ENCODE peak calls at places on chromosome 16, in six cellular contexts. One of them, this sample, is unnamed.

GRCh38 chr16:3645504-3646347 is 8.8 kb upstream of the DNASE1 start:
- DNase-seq in MM.1S: no peak
- DNase-seq in brain microvascular endothelial cell: no peak
- DNase-seq in tibial artery: no peak
- DNase-seq in CD8-positive, alpha-beta memory T cell: no peak
- DNase-seq in heart left ventricle: no peak
- DNase-seq in this sample: no peak

GRCh38 chr16:53744449-53744848 is 40.5 kb downstream of the FTO start:
- DNase-seq in tibial artery: no peak
- DNase-seq in CD8-positive, alpha-beta memory T cell: peak; percentile 38
- DNase-seq in brain microvascular endothelial cell: no peak
- DNase-seq in heart left ventricle: no peak
- DNase-seq in MM.1S: no peak
- DNase-seq in this sample: no peak

GRCh38 chr16:67967183-67967955 is 1.1 kb downstream of the SLC12A4 start:
- DNase-seq in MM.1S: peak; percentile 17
- DNase-seq in brain microvascular endothelial cell: peak; percentile 47
- DNase-seq in CD8-positive, alpha-beta memory T cell: peak; percentile 46
- DNase-seq in tibial artery: no peak
- DNase-seq in heart left ventricle: no peak
- DNase-seq in this sample: peak; percentile 68

GRCh38 chr16:51237207-51237606 is 86.1 kb upstream of the SALL1 start:
- DNase-seq in tibial artery: no peak
- DNase-seq in MM.1S: no peak
- DNase-seq in heart left ventricle: no peak
- DNase-seq in brain microvascular endothelial cell: no peak
- DNase-seq in CD8-positive, alpha-beta memory T cell: no peak
- DNase-seq in this sample: no peak

GRCh38 chr16:49455991-49456745 is 82.6 kb downstream of the C16orf78 start:
- DNase-seq in heart left ventricle: no peak
- DNase-seq in CD8-positive, alpha-beta memory T cell: no peak
- DNase-seq in tibial artery: no peak
- DNase-seq in brain microvascular endothelial cell: no peak
- DNase-seq in MM.1S: no peak
- DNase-seq in this sample: no peak

GRCh38 chr16:89801800-89802199 is 14.6 kb downstream of the FANCA start:
- DNase-seq in CD8-positive, alpha-beta memory T cell: no peak
- DNase-seq in brain microvascular endothelial cell: peak; percentile 2
- DNase-seq in heart left ventricle: no peak
- DNase-seq in MM.1S: no peak
- DNase-seq in tibial artery: no peak
- DNase-seq in this sample: no peak

GRCh38 chr16:57145046-57145963 is 40.5 kb downstream of the PSME3IP1 start:
- DNase-seq in tibial artery: no peak
- DNase-seq in MM.1S: no peak
- DNase-seq in brain microvascular endothelial cell: no peak
- DNase-seq in heart left ventricle: no peak
- DNase-seq in CD8-positive, alpha-beta memory T cell: no peak
- DNase-seq in this sample: no peak

GRCh38 chr16:9499921-9500593 is 408.6 kb downstream of the HAPSTR1 start:
- DNase-seq in CD8-positive, alpha-beta memory T cell: no peak
- DNase-seq in MM.1S: no peak
- DNase-seq in heart left ventricle: peak; percentile 30
- DNase-seq in tibial artery: no peak
- DNase-seq in brain microvascular endothelial cell: no peak
- DNase-seq in this sample: no peak

GRCh38 chr16:89598199-89598598 is 15.2 kb upstream of the DPEP1 start:
- DNase-seq in heart left ventricle: no peak
- DNase-seq in CD8-positive, alpha-beta memory T cell: no peak
- DNase-seq in MM.1S: no peak
- DNase-seq in tibial artery: no peak
- DNase-seq in brain microvascular endothelial cell: peak; percentile 73
- DNase-seq in this sample: no peak

GRCh38 chr16:10817514-10817913 is 1.1 kb downstream of the TVP23A start:
- DNase-seq in brain microvascular endothelial cell: no peak
- DNase-seq in heart left ventricle: no peak
- DNase-seq in CD8-positive, alpha-beta memory T cell: no peak
- DNase-seq in MM.1S: no peak
- DNase-seq in tibial artery: no peak
- DNase-seq in this sample: no peak

GRCh38 chr16:55949518-55949917 is 74.3 kb upstream of the CES5A start:
- DNase-seq in brain microvascular endothelial cell: peak; percentile 5
- DNase-seq in MM.1S: no peak
- DNase-seq in heart left ventricle: no peak
- DNase-seq in CD8-positive, alpha-beta memory T cell: no peak
- DNase-seq in tibial artery: no peak
- DNase-seq in this sample: peak; percentile 11

GRCh38 chr16:54282202-54282922 is 4.2 kb downstream of the IRX3 start:
- DNase-seq in brain microvascular endothelial cell: no peak
- DNase-seq in tibial artery: no peak
- DNase-seq in heart left ventricle: peak; percentile 65
- DNase-seq in MM.1S: no peak
- DNase-seq in CD8-positive, alpha-beta memory T cell: no peak
- DNase-seq in this sample: no peak

GRCh38 chr16:53546988-53547391 is 44.0 kb upstream of the AKTIP start:
- DNase-seq in MM.1S: no peak
- DNase-seq in brain microvascular endothelial cell: peak; percentile 37
- DNase-seq in tibial artery: no peak
- DNase-seq in CD8-positive, alpha-beta memory T cell: no peak
- DNase-seq in heart left ventricle: no peak
- DNase-seq in this sample: peak; percentile 18

GRCh38 chr16:56547120-56547948 is 17.5 kb upstream of the MT4 start:
- DNase-seq in MM.1S: peak; percentile 42
- DNase-seq in CD8-positive, alpha-beta memory T cell: no peak
- DNase-seq in heart left ventricle: no peak
- DNase-seq in brain microvascular endothelial cell: peak; percentile 26
- DNase-seq in tibial artery: no peak
- DNase-seq in this sample: peak; percentile 74

GRCh38 chr16:46923513-46924295 is 39.5 kb downstream of the GPT2 start:
- DNase-seq in tibial artery: no peak
- DNase-seq in CD8-positive, alpha-beta memory T cell: no peak
- DNase-seq in heart left ventricle: no peak
- DNase-seq in brain microvascular endothelial cell: no peak
- DNase-seq in MM.1S: no peak
- DNase-seq in this sample: no peak

GRCh38 chr16:23597003-23597756 is 1.1 kb upstream of the NDUFAB1 start:
- DNase-seq in CD8-positive, alpha-beta memory T cell: no peak
- DNase-seq in heart left ventricle: peak; percentile 56
- DNase-seq in tibial artery: no peak
- DNase-seq in brain microvascular endothelial cell: no peak
- DNase-seq in MM.1S: peak; percentile 33
- DNase-seq in this sample: no peak

GRCh38 chr16:22897184-22897583 is 83.2 kb downstream of the HS3ST2 start:
- DNase-seq in heart left ventricle: no peak
- DNase-seq in tibial artery: no peak
- DNase-seq in CD8-positive, alpha-beta memory T cell: no peak
- DNase-seq in MM.1S: no peak
- DNase-seq in brain microvascular endothelial cell: no peak
- DNase-seq in this sample: no peak

GRCh38 chr16:10182186-10182683 is at the start of gene GRIN2A:
- DNase-seq in CD8-positive, alpha-beta memory T cell: no peak
- DNase-seq in tibial artery: no peak
- DNase-seq in brain microvascular endothelial cell: no peak
- DNase-seq in MM.1S: no peak
- DNase-seq in heart left ventricle: no peak
- DNase-seq in this sample: no peak

GRCh38 chr16:28098171-28098958 is 34.9 kb upstream of the GSG1L start:
- DNase-seq in brain microvascular endothelial cell: no peak
- DNase-seq in heart left ventricle: no peak
- DNase-seq in CD8-positive, alpha-beta memory T cell: no peak
- DNase-seq in MM.1S: no peak
- DNase-seq in tibial artery: no peak
- DNase-seq in this sample: no peak

GRCh38 chr16:68190099-68190498 is 45.8 kb downstream of the ESRP2 start:
- DNase-seq in CD8-positive, alpha-beta memory T cell: no peak
- DNase-seq in tibial artery: no peak
- DNase-seq in MM.1S: no peak
- DNase-seq in brain microvascular endothelial cell: no peak
- DNase-seq in heart left ventricle: no peak
- DNase-seq in this sample: no peak

GRCh38 chr16:118857-119256 is 19.6 kb downstream of the NPRL3 start:
- DNase-seq in heart left ventricle: no peak
- DNase-seq in brain microvascular endothelial cell: no peak
- DNase-seq in tibial artery: no peak
- DNase-seq in MM.1S: no peak
- DNase-seq in CD8-positive, alpha-beta memory T cell: no peak
- DNase-seq in this sample: no peak
- H3K27ac ChIP-seq in heart left ventricle: no peak overlapping the region
- H3K27ac ChIP-seq in brain microvascular endothelial cell: no peak overlapping the region
- H3K27ac ChIP-seq in tibial artery: no peak overlapping the region
- H3K27ac ChIP-seq in MM.1S: no peak overlapping the region
- H3K27ac ChIP-seq in CD8-positive, alpha-beta memory T cell: peak overlapping the region; percentile 43
- H3K27ac ChIP-seq in this sample: no peak overlapping the region

DNA sequence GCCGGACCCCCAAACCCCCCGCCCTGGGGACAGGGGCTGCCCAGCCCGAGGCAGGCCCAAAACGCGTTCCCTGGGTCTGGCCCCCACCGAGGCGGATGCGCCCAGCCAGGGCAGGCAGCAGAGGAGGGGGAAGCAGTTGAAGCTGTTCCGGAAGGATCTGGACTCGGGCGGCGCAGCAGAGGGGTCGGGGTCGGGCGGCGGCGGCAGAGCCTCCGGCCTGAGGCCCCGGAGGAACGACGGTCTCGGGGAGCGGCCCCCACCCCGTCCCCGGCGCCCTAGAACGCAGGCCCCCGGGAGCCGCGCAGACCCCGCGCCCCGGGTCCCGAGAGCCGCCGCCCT is 22.9 kb upstream of the ZFPM1 start:
- DNase-seq in tibial artery: no peak
- DNase-seq in MM.1S: no peak
- DNase-seq in brain microvascular endothelial cell: no peak
- DNase-seq in CD8-positive, alpha-beta memory T cell: no peak
- DNase-seq in heart left ventricle: no peak
- DNase-seq in this sample: no peak
- H3K27ac ChIP-seq in tibial artery: no peak overlapping the region
- H3K27ac ChIP-seq in MM.1S: no peak overlapping the region
- H3K27ac ChIP-seq in brain microvascular endothelial cell: peak overlapping the region; percentile 29
- H3K27ac ChIP-seq in CD8-positive, alpha-beta memory T cell: no peak overlapping the region
- H3K27ac ChIP-seq in heart left ventricle: peak overlapping the region; percentile 45
- H3K27ac ChIP-seq in this sample: no peak overlapping the region

GRCh38 chr16:17949713-17950112 is 386.8 kb downstream of the NPIPA8 start:
- DNase-seq in tibial artery: no peak
- DNase-seq in MM.1S: no peak
- DNase-seq in heart left ventricle: no peak
- DNase-seq in CD8-positive, alpha-beta memory T cell: no peak
- DNase-seq in brain microvascular endothelial cell: no peak
- DNase-seq in this sample: no peak
- H3K27ac ChIP-seq in tibial artery: no peak overlapping the region
- H3K27ac ChIP-seq in MM.1S: no peak overlapping the region
- H3K27ac ChIP-seq in heart left ventricle: no peak overlapping the region
- H3K27ac ChIP-seq in CD8-positive, alpha-beta memory T cell: no peak overlapping the region
- H3K27ac ChIP-seq in brain microvascular endothelial cell: no peak overlapping the region
- H3K27ac ChIP-seq in this sample: no peak overlapping the region

GRCh38 chr16:66916518-66916917 is 2.2 kb downstream of the CDH16 start:
- DNase-seq in tibial artery: no peak
- DNase-seq in brain microvascular endothelial cell: no peak
- DNase-seq in MM.1S: no peak
- DNase-seq in CD8-positive, alpha-beta memory T cell: no peak
- DNase-seq in heart left ventricle: no peak
- DNase-seq in this sample: no peak

GRCh38 chr16:66913081-66913480 is 5.6 kb downstream of the CDH16 start:
- DNase-seq in CD8-positive, alpha-beta memory T cell: no peak
- DNase-seq in heart left ventricle: no peak
- DNase-seq in tibial artery: no peak
- DNase-seq in MM.1S: no peak
- DNase-seq in brain microvascular endothelial cell: no peak
- DNase-seq in this sample: no peak

GRCh38 chr16:66915041-66915440 is 3.6 kb downstream of the CDH16 start:
- DNase-seq in CD8-positive, alpha-beta memory T cell: no peak
- DNase-seq in MM.1S: no peak
- DNase-seq in tibial artery: no peak
- DNase-seq in brain microvascular endothelial cell: no peak
- DNase-seq in heart left ventricle: no peak
- DNase-seq in this sample: no peak

GRCh38 chr16:66913711-66914110 is 5.0 kb downstream of the CDH16 start:
- DNase-seq in heart left ventricle: no peak
- DNase-seq in tibial artery: no peak
- DNase-seq in CD8-positive, alpha-beta memory T cell: no peak
- DNase-seq in MM.1S: no peak
- DNase-seq in brain microvascular endothelial cell: no peak
- DNase-seq in this sample: no peak

GRCh38 chr16:66914541-66914940 is 4.1 kb downstream of the CDH16 start:
- DNase-seq in brain microvascular endothelial cell: no peak
- DNase-seq in MM.1S: no peak
- DNase-seq in tibial artery: no peak
- DNase-seq in CD8-positive, alpha-beta memory T cell: no peak
- DNase-seq in heart left ventricle: no peak
- DNase-seq in this sample: no peak
- H3K27ac ChIP-seq in brain microvascular endothelial cell: no peak overlapping the region
- H3K27ac ChIP-seq in MM.1S: no peak overlapping the region
- H3K27ac ChIP-seq in tibial artery: no peak overlapping the region
- H3K27ac ChIP-seq in CD8-positive, alpha-beta memory T cell: no peak overlapping the region
- H3K27ac ChIP-seq in heart left ventricle: no peak overlapping the region
- H3K27ac ChIP-seq in this sample: no peak overlapping the region

GRCh38 chr16:31351246-31351936 is 3.6 kb upstream of the ITGAX start:
- DNase-seq in MM.1S: no peak
- DNase-seq in tibial artery: no peak
- DNase-seq in heart left ventricle: peak; percentile 2
- DNase-seq in CD8-positive, alpha-beta memory T cell: no peak
- DNase-seq in brain microvascular endothelial cell: no peak
- DNase-seq in this sample: no peak
- H3K27ac ChIP-seq in MM.1S: no peak overlapping the region
- H3K27ac ChIP-seq in tibial artery: no peak overlapping the region
- H3K27ac ChIP-seq in heart left ventricle: no peak overlapping the region
- H3K27ac ChIP-seq in CD8-positive, alpha-beta memory T cell: no peak overlapping the region
- H3K27ac ChIP-seq in brain microvascular endothelial cell: no peak overlapping the region
- H3K27ac ChIP-seq in this sample: no peak overlapping the region

GRCh38 chr16:81470796-81471636 is 26.4 kb downstream of the CMIP start:
- DNase-seq in heart left ventricle: no peak
- DNase-seq in MM.1S: no peak
- DNase-seq in brain microvascular endothelial cell: no peak
- DNase-seq in tibial artery: no peak
- DNase-seq in CD8-positive, alpha-beta memory T cell: no peak
- DNase-seq in this sample: no peak
- H3K27ac ChIP-seq in heart left ventricle: no peak overlapping the region
- H3K27ac ChIP-seq in MM.1S: peak overlapping the region; percentile 47
- H3K27ac ChIP-seq in brain microvascular endothelial cell: no peak overlapping the region
- H3K27ac ChIP-seq in tibial artery: no peak overlapping the region
- H3K27ac ChIP-seq in CD8-positive, alpha-beta memory T cell: peak overlapping the region; percentile 52
- H3K27ac ChIP-seq in this sample: no peak overlapping the region

DNA sequence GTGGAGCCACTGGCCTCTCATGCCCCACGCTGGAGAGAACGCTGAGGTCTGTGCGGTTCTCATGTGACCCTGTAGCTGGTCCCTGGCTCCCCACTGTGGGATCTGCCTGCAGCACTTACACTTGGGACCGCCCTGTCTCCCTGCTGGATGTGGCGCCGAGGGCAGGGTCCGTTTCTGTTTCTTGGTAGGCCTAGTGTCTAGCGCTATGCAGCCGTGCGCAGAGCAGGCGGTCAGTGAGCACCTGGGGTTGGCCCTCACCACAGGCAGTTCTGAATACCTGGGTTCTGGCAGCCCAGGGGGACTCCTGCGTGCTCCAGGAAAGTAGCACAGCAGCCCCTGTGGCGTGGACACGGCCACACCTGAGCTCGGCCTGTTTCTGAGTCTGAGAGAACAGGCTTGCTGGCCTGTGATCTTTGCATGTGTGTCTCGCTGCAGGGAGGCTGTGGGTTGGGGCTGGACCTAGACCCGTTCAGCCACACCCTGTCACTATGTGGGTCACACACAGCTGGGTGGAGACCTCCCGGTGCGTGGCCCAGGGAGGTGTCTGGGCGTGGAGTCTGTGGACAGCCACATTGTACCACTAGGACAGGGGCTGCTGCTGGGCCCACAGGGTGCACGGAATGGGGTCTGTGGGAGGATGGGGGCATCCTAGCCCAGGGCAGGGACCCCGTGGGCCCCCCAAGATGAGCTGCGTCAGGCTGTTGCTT is 2.8 kb downstream of the CAPN15 start:
- DNase-seq in CD8-positive, alpha-beta memory T cell: no peak
- DNase-seq in MM.1S: no peak
- DNase-seq in tibial artery: no peak
- DNase-seq in heart left ventricle: no peak
- DNase-seq in brain microvascular endothelial cell: no peak
- DNase-seq in this sample: no peak
- H3K27ac ChIP-seq in CD8-positive, alpha-beta memory T cell: no peak overlapping the region
- H3K27ac ChIP-seq in MM.1S: no peak overlapping the region
- H3K27ac ChIP-seq in tibial artery: no peak overlapping the region
- H3K27ac ChIP-seq in heart left ventricle: no peak overlapping the region
- H3K27ac ChIP-seq in brain microvascular endothelial cell: no peak overlapping the region
- H3K27ac ChIP-seq in this sample: no peak overlapping the region